ENCODE peak calls at places on chromosomes 6 and 20, in ten cellular contexts. P is HuH-7.5; K is omental fat pad; S is GM03348; C is stomach; V is AG08396; Q is stimulated activated CD4-positive, alpha-beta T cell treated with anti-CD3 and anti-CD28 coated beads, TNF-alpha, amount 100 ng/mL, for 4 hours; I is activated CD8-positive, alpha-beta T cell treated with anti-CD3 and anti-CD28 coated beads, Interleukin-2, amount 10 ng/mL, durations not matched to agents 7 days and 5 days; J is progenitor cell of endocrine pancreas; T is hypothalamus. H is an unnamed sample.

GRCh38 chr6:118284736-118285360 is 263.2 kb upstream of the PLN start:
- DNase-seq in P (no peak), K (no peak), S (peak), C (no peak), V (peak), Q (no peak), I (no peak), J (no peak), T (no peak), H (no peak)

GRCh38 chr6:4603291-4603690 is 172.9 kb upstream of the CDYL start:
- DNase-seq in P (no peak), K (no peak), S (peak), C (peak), V (no peak), Q (no peak), I (no peak), J (no peak), T (no peak), H (no peak)

GRCh38 chr20:51276331-51276730 is 253.4 kb upstream of the KCNG1 start:
- DNase-seq in P (no peak), K (no peak), S (no peak), C (no peak), V (no peak), Q (no peak), I (no peak), J (no peak), T (no peak), H (no peak)

GRCh38 chr6:169722362-169723199 is 1.7 kb downstream of the PHF10 start:
- DNase-seq in P (peak), K (no peak), S (peak), C (peak), V (peak), Q (no peak), I (peak), J (no peak), T (no peak), H (peak)

GRCh38 chr6:16273266-16273665 is 34.9 kb downstream of the GMPR start:
- DNase-seq in P (no peak), K (no peak), S (peak), C (no peak), V (no peak), Q (no peak), I (peak), J (no peak), T (no peak), H (no peak)

GRCh38 chr6:147201885-147202515 is 2.2 kb upstream of the STXBP5 start:
- DNase-seq in P (no peak), K (no peak), S (peak), C (no peak), V (peak), Q (no peak), I (peak), J (no peak), T (no peak), H (no peak)

GRCh38 chr20:37095108-37095608 is 639 bp downstream of the RBL1 start:
- DNase-seq in P (peak), K (no peak), S (peak), C (no peak), V (peak), Q (no peak), I (peak), J (no peak), T (no peak), H (no peak)

GRCh38 chr6:167341665-167342655 is 17.1 kb downstream of the TTLL2 start:
- DNase-seq in P (peak), K (no peak), S (no peak), C (no peak), V (no peak), Q (no peak), I (no peak), J (no peak), T (no peak), H (no peak)

GRCh38 chr6:52420668-52421358 is 671 bp downstream of the EFHC1 start:
- DNase-seq in P (no peak), K (no peak), S (no peak), C (no peak), V (no peak), Q (no peak), I (no peak), J (no peak), T (no peak), H (no peak)

GRCh38 chr20:19211661-19212523 is 550 bp upstream of the SLC24A3 start:
- DNase-seq in P (no peak), K (no peak), S (peak), C (peak), V (peak), Q (no peak), I (no peak), J (peak), T (no peak), H (no peak)

GRCh38 chr20:49586967-49587587 is 19.1 kb upstream of the PTGIS start:
- DNase-seq in P (no peak), K (no peak), S (peak), C (no peak), V (no peak), Q (no peak), I (no peak), J (no peak), T (no peak), H (no peak)

GRCh38 chr20:20593447-20594170 is 118.8 kb downstream of the RALGAPA2 start:
- DNase-seq in P (peak), K (no peak), S (peak), C (no peak), V (peak), Q (no peak), I (peak), J (no peak), T (no peak), H (peak)

GRCh38 chr6:34679552-34680255 is 16.9 kb downstream of the ILRUN start:
- DNase-seq in P (no peak), K (no peak), S (no peak), C (no peak), V (no peak), Q (no peak), I (no peak), J (no peak), T (no peak), H (no peak)

GRCh38 chr6:56091159-56091869 is 156.1 kb downstream of the COL21A1 start:
- DNase-seq in P (no peak), K (no peak), S (peak), C (no peak), V (peak), Q (no peak), I (no peak), J (no peak), T (no peak), H (no peak)

GRCh38 chr6:5752282-5752681 is 254.4 kb downstream of the NRN1 start:
- DNase-seq in P (no peak), K (no peak), S (peak), C (no peak), V (no peak), Q (no peak), I (no peak), J (no peak), T (no peak), H (no peak)

GRCh38 chr6:157070403-157071107 is 252.8 kb downstream of the TMEM242 start:
- DNase-seq in P (no peak), K (no peak), S (peak), C (no peak), V (no peak), Q (no peak), I (no peak), J (no peak), T (no peak), H (no peak)

GRCh38 chr6:70375166-70375565 is 38.1 kb upstream of the FAM135A start:
- DNase-seq in P (no peak), K (no peak), S (peak), C (no peak), V (no peak), Q (no peak), I (no peak), J (no peak), T (no peak), H (no peak)

GRCh38 chr6:1895721-1896120 is 286.0 kb downstream of the FOXC1 start:
- DNase-seq in P (no peak), K (no peak), S (no peak), C (no peak), V (no peak), Q (no peak), I (no peak), J (no peak), T (no peak), H (no peak)

GRCh38 chr20:775679-776135 is 7.4 kb upstream of the SLC52A3 start:
- DNase-seq in P (no peak), K (no peak), S (no peak), C (peak), V (no peak), Q (no peak), I (no peak), J (no peak), T (no peak), H (no peak)

GRCh38 chr6:34696189-34696738 is 303 bp downstream of the ILRUN start:
- DNase-seq in P (no peak), K (no peak), S (no peak), C (peak), V (no peak), Q (peak), I (no peak), J (peak), T (peak), H (peak)

GRCh38 chr20:41738584-41739193 is 120.5 kb upstream of the CHD6 start:
- DNase-seq in P (peak), K (no peak), S (peak), C (peak), V (peak), Q (no peak), I (peak), J (peak), T (no peak), H (peak)

GRCh38 chr6:49269190-49269589 is 193.9 kb downstream of the MMUT start:
- DNase-seq in P (no peak), K (no peak), S (peak), C (no peak), V (peak), Q (no peak), I (no peak), J (no peak), T (no peak), H (no peak)

GRCh38 chr6:163427498-163428254 is 13.2 kb downstream of the QKI start:
- DNase-seq in P (no peak), K (no peak), S (peak), C (no peak), V (no peak), Q (no peak), I (no peak), J (no peak), T (no peak), H (no peak)

GRCh38 chr6:137933696-137934095 is 66.6 kb downstream of the TNFAIP3 start:
- DNase-seq in P (no peak), K (no peak), S (peak), C (no peak), V (peak), Q (no peak), I (no peak), J (no peak), T (no peak), H (no peak)

GRCh38 chr20:18805881-18806280 is 7.7 kb upstream of the SCP2D1 start:
- DNase-seq in P (no peak), K (no peak), S (no peak), C (no peak), V (no peak), Q (no peak), I (no peak), J (no peak), T (no peak), H (no peak)

GRCh38 chr6:29722773-29723665 is at the start of gene HLA-F:
- DNase-seq in P (peak), K (peak), S (peak), C (peak), V (peak), Q (peak), I (peak), J (no peak), T (peak), H (peak)

GRCh38 chr6:109740787-109741186 is 49.7 kb downstream of the FIG4 start:
- DNase-seq in P (no peak), K (no peak), S (no peak), C (peak), V (no peak), Q (no peak), I (no peak), J (no peak), T (no peak), H (no peak)

GRCh38 chr6:85406641-85407075 is 43.2 kb upstream of the NT5E start:
- DNase-seq in P (no peak), K (no peak), S (no peak), C (no peak), V (no peak), Q (no peak), I (no peak), J (no peak), T (no peak), H (no peak)

GRCh38 chr20:57717797-57718196 is 8.0 kb upstream of the PMEPA1 start:
- DNase-seq in P (no peak), K (no peak), S (peak), C (no peak), V (peak), Q (no peak), I (no peak), J (no peak), T (no peak), H (no peak)

GRCh38 chr6:79240509-79240908 is 6.0 kb upstream of the HMGN3 start:
- DNase-seq in P (no peak), K (no peak), S (no peak), C (no peak), V (no peak), Q (no peak), I (no peak), J (no peak), T (no peak), H (no peak)

GRCh38 chr20:10632681-10633509 is 40.9 kb downstream of the JAG1 start:
- DNase-seq in P (no peak), K (no peak), S (no peak), C (no peak), V (no peak), Q (no peak), I (no peak), J (no peak), T (no peak), H (no peak)

GRCh38 chr20:50731930-50732690 is 730 bp downstream of the PARD6B start:
- DNase-seq in P (peak), K (no peak), S (no peak), C (no peak), V (no peak), Q (no peak), I (peak), J (no peak), T (no peak), H (no peak)